ENCODE peak calls at places on chromosomes 2 and 18, in five cellular contexts. T, V, U, Z and N are unnamed samples.

GRCh38 chr2:134189009-134189717 is 64.7 kb upstream of the MGAT5 start:
- DNase-seq in T (no peak), V (no peak), U (peak), Z (no peak), N (no peak)

GRCh38 chr2:34004936-34005335 is 405.8 kb upstream of the FAM98A start:
- DNase-seq in T (no peak), V (no peak), U (no peak), Z (no peak), N (no peak)

GRCh38 chr2:9112079-9112721 is 94.4 kb upstream of the ASAP2 start:
- DNase-seq in T (no peak), V (no peak), U (no peak), Z (no peak), N (peak)

GRCh38 chr2:113863166-113863565 is 26.7 kb upstream of the ACTR3 start:
- DNase-seq in T (no peak), V (no peak), U (no peak), Z (no peak), N (no peak)

GRCh38 chr2:241052677-241053360 is 49.3 kb downstream of the MTERF4 start:
- DNase-seq in T (no peak), V (peak), U (no peak), Z (no peak), N (peak)

GRCh38 chr18:66599190-66599589 is 4.7 kb downstream of the CDH19 start:
- DNase-seq in T (no peak), V (no peak), U (no peak), Z (no peak), N (no peak)

GRCh38 chr2:69717902-69718301 is 24.0 kb upstream of the ANXA4 start:
- DNase-seq in T (no peak), V (peak), U (no peak), Z (no peak), N (no peak)

GRCh38 chr2:42786561-42787345 is 5.6 kb downstream of the HAAO start:
- DNase-seq in T (no peak), V (no peak), U (no peak), Z (no peak), N (no peak)

GRCh38 chr18:67278984-67279383 is 237.5 kb downstream of the DSEL start:
- DNase-seq in T (no peak), V (no peak), U (no peak), Z (no peak), N (no peak)

GRCh38 chr2:9665903-9666302 is 35.1 kb upstream of the YWHAQ start:
- DNase-seq in T (no peak), V (no peak), U (no peak), Z (no peak), N (no peak)

GRCh38 chr2:88016948-88017779 is 817 bp upstream of the RNU2-63P start:
- DNase-seq in T (no peak), V (no peak), U (peak), Z (peak), N (no peak)

GRCh38 chr2:143629344-143629743 is 500.1 kb downstream of the ARHGAP15 start:
- DNase-seq in T (peak), V (no peak), U (no peak), Z (no peak), N (no peak)

GRCh38 chr18:44579028-44579692 is 101.5 kb upstream of the SETBP1 start:
- DNase-seq in T (no peak), V (peak), U (no peak), Z (no peak), N (no peak)

GRCh38 chr2:147420947-147421346 is 423.9 kb upstream of the ACVR2A start:
- DNase-seq in T (no peak), V (no peak), U (no peak), Z (no peak), N (no peak)

DNA sequence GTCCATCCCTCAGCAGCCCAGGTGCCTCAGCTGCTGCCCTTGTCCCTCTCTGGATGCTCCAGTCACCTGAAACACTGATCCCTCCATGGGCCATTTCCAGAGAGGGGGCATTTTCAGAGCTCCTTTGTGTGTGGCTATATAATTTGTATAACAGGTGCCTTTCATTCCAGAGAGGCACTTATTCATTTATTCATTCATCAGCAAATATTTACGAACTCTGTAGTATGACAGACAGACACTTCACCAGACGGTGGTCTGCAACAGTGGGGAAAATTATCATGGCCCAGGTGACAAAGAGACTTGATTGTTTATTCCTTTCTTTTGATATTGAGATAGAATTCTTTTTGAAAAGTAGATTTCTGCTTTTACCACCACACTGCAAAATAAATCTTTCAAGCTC is 361.7 kb downstream of the TMEM182 start:
- DNase-seq in T (no peak), V (no peak), U (no peak), Z (no peak), N (no peak)
- H3K27ac ChIP-seq in T (no peak), V (no peak), U (no peak), Z (no peak), N (no peak)

GRCh38 chr2:157442136-157442535 is 1.8 kb downstream of the CYTIP start:
- DNase-seq in T (no peak), V (no peak), U (no peak), Z (no peak), N (no peak)
- H3K27ac ChIP-seq in T (no peak), V (no peak), U (peak), Z (peak), N (peak)

GRCh38 chr2:140601342-140601741 is 1529.5 kb downstream of the LRP1B start:
- DNase-seq in T (no peak), V (no peak), U (no peak), Z (no peak), N (no peak)
- H3K27ac ChIP-seq in T (no peak), V (no peak), U (no peak), Z (no peak), N (no peak)

GRCh38 chr2:177251165-177251542 is 13.4 kb downstream of the NFE2L2 start:
- DNase-seq in T (no peak), V (no peak), U (no peak), Z (no peak), N (no peak)

GRCh38 chr2:177253704-177254103 is 10.8 kb downstream of the NFE2L2 start:
- DNase-seq in T (no peak), V (no peak), U (no peak), Z (no peak), N (no peak)

GRCh38 chr2:177255227-177255601 is 9.3 kb downstream of the NFE2L2 start:
- DNase-seq in T (no peak), V (no peak), U (no peak), Z (no peak), N (no peak)

GRCh38 chr2:177254433-177255226 is 9.9 kb downstream of the NFE2L2 start:
- DNase-seq in T (no peak), V (peak), U (peak), Z (no peak), N (no peak)

DNA sequence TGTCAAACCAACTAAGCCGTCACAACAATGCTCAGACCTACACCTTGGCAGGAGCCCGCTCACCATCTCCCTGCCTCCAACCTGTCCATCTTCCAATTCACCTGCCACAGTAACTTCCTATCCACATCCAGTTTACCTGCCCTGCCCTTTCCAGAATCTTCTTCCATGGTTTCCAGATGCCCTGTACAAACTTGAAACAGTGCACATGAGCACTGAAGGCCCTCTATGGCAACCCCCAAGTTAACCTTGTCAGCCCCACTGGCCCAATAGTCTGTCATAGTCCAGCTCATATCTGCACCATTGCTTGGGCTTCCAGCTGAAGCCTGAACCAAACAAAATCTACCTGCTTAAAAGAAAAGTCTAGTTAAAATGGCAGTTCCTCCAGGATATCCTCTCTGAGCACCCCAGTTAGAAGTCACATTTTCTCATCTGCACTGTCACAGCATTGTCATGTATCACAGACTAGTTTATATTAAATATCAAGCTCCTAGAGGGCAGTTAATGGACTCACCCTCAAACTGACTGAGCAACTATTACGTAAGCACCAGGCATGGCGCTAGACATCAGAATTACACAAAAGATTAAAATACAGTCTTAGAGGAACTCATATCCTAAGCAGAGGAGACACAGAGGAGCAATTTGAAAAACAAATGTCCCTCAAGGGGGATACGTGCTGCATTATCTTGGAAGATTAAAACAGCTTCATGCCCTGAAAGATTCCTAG is 11.6 kb downstream of the NFE2L2 start:
- DNase-seq in T (no peak), V (no peak), U (no peak), Z (no peak), N (no peak)
- H3K27ac ChIP-seq in T (peak), V (no peak), U (peak), Z (peak), N (peak)

DNA sequence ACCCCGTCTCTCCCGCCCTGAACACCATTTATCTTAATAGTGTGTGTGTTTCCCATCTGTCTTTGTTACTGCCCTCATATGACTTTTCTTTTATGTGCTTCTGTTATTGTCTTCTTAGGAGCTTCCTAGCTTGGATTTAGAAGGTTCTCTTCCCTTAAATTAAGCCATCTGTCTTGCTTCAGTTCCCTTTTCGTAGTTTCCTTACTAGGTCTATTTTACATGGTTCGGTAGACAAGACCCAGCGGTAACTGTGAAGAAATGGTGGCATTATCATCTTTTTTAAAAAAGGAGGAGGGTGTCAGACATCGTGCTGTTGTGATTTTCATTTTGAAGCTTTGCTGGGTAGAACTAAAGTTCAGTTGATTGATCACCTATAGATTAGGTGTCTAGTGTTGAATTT is 10.3 kb downstream of the NCK2 start:
- DNase-seq in T (no peak), V (no peak), U (no peak), Z (no peak), N (no peak)
- H3K27ac ChIP-seq in T (no peak), V (no peak), U (no peak), Z (peak), N (no peak)